ENCODE peak calls at places on chromosomes 11 and 22, in seven cellular contexts. S is left ventricle myocardium inferior, H is PC-9, M is upper lobe of right lung, V is GM23338, U is breast epithelium, Y is transverse colon. O is an unnamed sample. For H3K4me1, the result is how much of the 10 kb centered on the place peaks cover.

GRCh38 chr11:60978546-60979380 is 7.3 kb downstream of the CD6 start:
- DNase-seq in S (no peak), H (no peak), M (no peak), V (no peak), U (no peak), Y (no peak), O (peak)

GRCh38 chr11:61120865-61121831 is 18.9 kb downstream of the CD5 start:
- DNase-seq in S (peak), H (peak), M (peak), V (no peak), U (no peak), Y (peak), O (peak)

GRCh38 chr11:82458777-82459176 is 274.9 kb downstream of the FAM181B start:
- DNase-seq in S (no peak), H (no peak), M (no peak), V (no peak), U (no peak), Y (no peak), O (no peak)

GRCh38 chr11:79119491-79120284 is 321.1 kb downstream of the TENM4 start:
- DNase-seq in S (no peak), H (no peak), M (no peak), V (no peak), U (no peak), Y (no peak), O (peak)

GRCh38 chr11:2268911-2269600 is 1.3 kb downstream of the ASCL2 start:
- DNase-seq in S (peak), H (peak), M (peak), V (peak), U (peak), Y (peak), O (peak)

GRCh38 chr11:112513417-112513816 is 252.8 kb upstream of the PLET1 start:
- DNase-seq in S (no peak), H (no peak), M (no peak), V (no peak), U (no peak), Y (no peak), O (no peak)

GRCh38 chr22:20520093-20520511 is 12.7 kb downstream of the MED15 start:
- DNase-seq in S (no peak), H (no peak), M (no peak), V (no peak), U (no peak), Y (no peak), O (no peak)

GRCh38 chr22:45308624-45309421 is 911 bp upstream of the FAM118A start:
- DNase-seq in S (no peak), H (no peak), M (no peak), V (peak), U (no peak), Y (peak), O (no peak)

GRCh38 chr11:120304526-120304925 is 20.6 kb upstream of the TLCD5 start:
- DNase-seq in S (no peak), H (no peak), M (no peak), V (no peak), U (no peak), Y (no peak), O (no peak)

GRCh38 chr11:130829801-130830562 is 86.3 kb downstream of the SNX19 start:
- DNase-seq in S (peak), H (no peak), M (no peak), V (no peak), U (no peak), Y (peak), O (peak)

GRCh38 chr11:14148653-14149273 is 186.2 kb downstream of the SPON1 start:
- DNase-seq in S (no peak), H (no peak), M (no peak), V (peak), U (no peak), Y (no peak), O (no peak)
- TF ChIP-seq CTCF in S (peak), H (peak), M (peak), V (peak), U (peak), Y (peak), O (peak)

GRCh38 chr11:47527186-47527585 is 25.7 kb downstream of the CELF1 start:
- DNase-seq in S (no peak), H (no peak), M (no peak), V (no peak), U (no peak), Y (no peak), O (no peak)
- H3K4me1 ChIP-seq in S (half or more), H (under half), M (half or more), V (under half), U (under half), Y (half or more), O (under half)

DNA sequence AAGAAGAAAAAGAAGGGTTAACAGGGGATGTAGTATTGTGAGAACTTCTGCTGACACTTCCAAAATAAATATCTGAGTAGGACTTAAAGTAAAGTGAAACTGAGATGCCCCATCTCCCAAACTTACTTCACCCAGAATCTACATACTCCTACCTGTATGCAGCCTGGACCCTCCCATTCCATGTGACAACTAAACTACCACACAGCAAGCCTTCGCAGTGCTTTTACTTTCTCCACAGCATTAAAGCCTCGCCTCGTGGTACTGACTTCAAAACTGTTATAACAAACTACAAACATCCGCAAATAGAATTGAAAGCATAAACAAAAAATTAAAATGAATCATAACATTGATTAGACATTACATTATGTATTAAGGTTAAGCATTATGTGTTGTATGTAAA is 988 bp downstream of the MPZL2 start:
- DNase-seq in S (no peak), H (no peak), M (no peak), V (no peak), U (no peak), Y (no peak), O (no peak)
- H3K4me3 ChIP-seq in S (peak), H (peak), M (peak), V (peak), U (peak), Y (peak), O (no peak)

DNA sequence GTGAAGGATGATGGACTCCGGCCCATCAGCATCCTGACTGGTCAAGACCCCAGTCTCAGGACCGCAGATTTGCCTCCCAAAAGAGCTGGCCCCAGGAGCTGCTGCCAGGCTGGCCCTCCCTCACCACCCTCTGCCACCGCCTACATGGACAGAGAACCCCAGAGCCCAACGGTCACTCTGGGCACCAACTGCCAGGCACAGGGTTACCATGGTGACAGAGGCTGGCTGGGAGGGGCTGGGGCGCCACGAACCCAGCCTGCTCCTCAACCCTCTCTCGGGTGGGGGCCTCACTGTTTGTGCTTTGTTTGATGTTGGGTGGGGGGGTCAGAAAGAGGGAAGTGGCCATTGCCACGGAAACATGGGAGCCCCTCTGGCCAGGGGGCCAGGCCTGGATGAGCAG is 55.8 kb downstream of the ELFN2 start:
- DNase-seq in S (no peak), H (no peak), M (no peak), V (no peak), U (no peak), Y (no peak), O (peak)
- TF ChIP-seq CTCF in S (no peak), H (no peak), M (no peak), V (no peak), U (no peak), Y (no peak), O (no peak)

DNA sequence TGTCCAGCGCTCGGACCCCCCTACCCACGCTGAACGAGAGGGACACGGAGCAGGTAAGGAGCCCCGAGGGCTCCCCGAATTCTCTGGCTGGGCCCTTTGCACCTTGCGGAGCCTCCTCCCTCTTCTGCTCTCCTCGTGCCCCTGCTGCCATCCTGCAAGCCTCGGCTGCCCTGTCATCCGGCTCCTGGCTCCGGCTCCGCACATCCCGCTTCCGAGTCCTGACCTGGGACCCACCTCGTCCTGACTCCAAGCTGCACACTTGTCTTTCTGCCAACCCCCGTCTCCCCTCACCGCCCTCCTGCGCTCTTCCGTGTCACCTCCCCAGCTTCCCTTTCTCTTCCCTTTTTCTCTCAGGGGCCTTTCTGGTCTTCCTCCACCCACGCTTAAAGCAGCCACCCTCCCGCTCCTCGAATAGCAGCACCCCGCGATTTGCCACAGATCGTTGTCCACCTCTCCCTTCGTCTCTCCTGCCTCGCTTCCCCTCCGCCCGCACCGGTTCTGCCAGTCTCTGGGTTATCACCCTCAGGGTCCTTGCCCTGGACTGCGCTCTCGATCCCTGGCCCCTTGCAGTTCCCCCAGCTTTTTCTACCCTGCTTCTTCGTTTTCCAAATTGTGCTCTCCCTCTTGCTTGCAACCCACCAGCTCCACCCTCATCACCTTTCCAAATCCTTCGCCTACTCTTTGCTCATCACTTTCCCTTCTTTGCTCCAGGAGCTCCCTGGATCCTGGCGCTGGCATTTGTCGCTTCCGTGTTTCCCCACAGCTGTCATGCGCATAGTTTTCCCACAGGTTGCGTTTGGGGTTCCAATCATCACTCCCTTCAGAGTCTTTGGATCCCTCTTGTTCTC is 822 bp downstream of the MARK2 start:
- DNase-seq in S (no peak), H (peak), M (peak), V (peak), U (peak), Y (peak), O (peak)
- H3K4me1 ChIP-seq in S (half or more), H (half or more), M (half or more), V (half or more), U (under half), Y (half or more), O (under half)